ENCODE peak calls at places on chromosomes 1 and 21, in four cellular contexts. K is cardiac fibroblast, X is coronary artery, Q is Calu3. N is an unnamed sample.

GRCh38 chr1:8419172-8419571 is 101.3 kb downstream of the SLC45A1 start:
- DNase-seq in K (peak; percentile 63), X (no peak), Q (no peak), N (no peak)

GRCh38 chr1:58650141-58650540 is 49.7 kb downstream of the MYSM1 start:
- DNase-seq in K (no peak), X (no peak), Q (no peak), N (no peak)

GRCh38 chr1:87329051-87329755 is 523 bp downstream of the LMO4 start:
- DNase-seq in K (peak; percentile 68), X (peak; percentile 81), Q (peak; percentile 37), N (no peak)

GRCh38 chr1:89211035-89211634 is 12.4 kb upstream of the GBP4 start:
- DNase-seq in K (no peak), X (no peak), Q (no peak), N (no peak)

GRCh38 chr1:116571215-116571919 is 541 bp upstream of the CD58 start:
- DNase-seq in K (no peak), X (no peak), Q (no peak), N (no peak)

GRCh38 chr1:36070349-36070748 is 13.5 kb upstream of the TEKT2 start:
- DNase-seq in K (no peak), X (no peak), Q (no peak), N (no peak)

GRCh38 chr1:205335692-205336091 is 14.1 kb upstream of the NUAK2 start:
- DNase-seq in K (peak; percentile 82), X (no peak), Q (peak; percentile 95), N (peak; percentile 92)

GRCh38 chr21:46210378-46211136 is 18.0 kb downstream of the LSS start:
- DNase-seq in K (no peak), X (no peak), Q (no peak), N (no peak)

GRCh38 chr1:180198186-180198585 is 31.9 kb upstream of the LHX4 start:
- DNase-seq in K (no peak), X (no peak), Q (no peak), N (no peak)

GRCh38 chr1:35447278-35447677 is 109.9 kb downstream of the KIAA0319L start:
- DNase-seq in K (peak; percentile 29), X (no peak), Q (no peak), N (no peak)

GRCh38 chr1:176880954-176881595 is 283.4 kb downstream of the ASTN1 start:
- DNase-seq in K (peak; percentile 76), X (no peak), Q (peak; percentile 81), N (no peak)

GRCh38 chr1:46034601-46035516 is 97.6 kb downstream of the PIK3R3 start:
- DNase-seq in K (no peak), X (peak; percentile 71), Q (no peak), N (no peak)

GRCh38 chr1:213523781-213524398 is 463.9 kb upstream of the PROX1 start:
- DNase-seq in K (no peak), X (no peak), Q (no peak), N (no peak)

GRCh38 chr1:59055908-59056719 is 240.8 kb upstream of the FGGY start:
- DNase-seq in K (peak; percentile 51), X (no peak), Q (no peak), N (no peak)

GRCh38 chr1:101506541-101507164 is 269.8 kb downstream of the S1PR1 start:
- DNase-seq in K (peak; percentile 51), X (no peak), Q (peak; percentile 30), N (no peak)

GRCh38 chr1:203306089-203306969 is 1.0 kb downstream of the BTG2 start:
- DNase-seq in K (peak; percentile 95), X (peak; percentile 94), Q (peak; percentile 67), N (peak; percentile 94)

GRCh38 chr1:115910231-115910630 is 66.1 kb upstream of the SLC22A15 start:
- DNase-seq in K (no peak), X (no peak), Q (no peak), N (no peak)

GRCh38 chr1:40438391-40439015 is 11.8 kb upstream of the ZFP69B start:
- DNase-seq in K (peak; percentile 46), X (no peak), Q (peak; percentile 9), N (no peak)

GRCh38 chr1:70143052-70143659 is 62.2 kb downstream of the LRRC40 start:
- DNase-seq in K (peak; percentile 64), X (no peak), Q (no peak), N (no peak)
- TF ChIP-seq CTCF in K (peak; percentile 29), X (no peak), Q (no peak), N (peak; percentile 56)

GRCh38 chr21:38282921-38283320 is 26.1 kb downstream of the KCNJ15 start:
- DNase-seq in K (peak; percentile 75), X (no peak), Q (no peak), N (no peak)

GRCh38 chr21:38277501-38278111 is 20.8 kb downstream of the KCNJ15 start:
- DNase-seq in K (peak; percentile 95), X (no peak), Q (no peak), N (no peak)

GRCh38 chr21:38284221-38284620 is 27.4 kb downstream of the KCNJ15 start:
- DNase-seq in K (no peak), X (no peak), Q (no peak), N (no peak)

DNA sequence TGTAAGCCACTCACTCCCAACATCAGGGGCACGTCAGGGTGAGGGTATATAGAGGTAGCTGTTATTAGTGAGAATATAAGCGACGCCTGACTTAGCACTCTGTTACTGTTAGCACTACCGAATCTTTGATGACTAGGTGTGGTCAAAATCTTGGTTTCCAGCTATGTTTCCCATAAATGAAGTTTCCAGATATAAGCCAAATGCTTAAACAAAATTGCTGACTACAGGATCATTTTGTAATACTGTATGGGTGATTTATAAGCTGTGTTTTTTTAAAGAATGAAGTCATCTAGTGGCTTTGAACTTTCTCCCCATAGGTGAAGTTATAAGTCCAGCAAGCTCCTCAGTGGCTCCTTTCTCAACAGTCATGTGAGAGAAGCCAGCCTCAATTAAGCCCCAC is 23.7 kb downstream of the KCNJ15 start:
- DNase-seq in K (no peak), X (no peak), Q (no peak), N (no peak)
- TF ChIP-seq CTCF in K (no peak), X (no peak), Q (no peak), N (no peak)

DNA sequence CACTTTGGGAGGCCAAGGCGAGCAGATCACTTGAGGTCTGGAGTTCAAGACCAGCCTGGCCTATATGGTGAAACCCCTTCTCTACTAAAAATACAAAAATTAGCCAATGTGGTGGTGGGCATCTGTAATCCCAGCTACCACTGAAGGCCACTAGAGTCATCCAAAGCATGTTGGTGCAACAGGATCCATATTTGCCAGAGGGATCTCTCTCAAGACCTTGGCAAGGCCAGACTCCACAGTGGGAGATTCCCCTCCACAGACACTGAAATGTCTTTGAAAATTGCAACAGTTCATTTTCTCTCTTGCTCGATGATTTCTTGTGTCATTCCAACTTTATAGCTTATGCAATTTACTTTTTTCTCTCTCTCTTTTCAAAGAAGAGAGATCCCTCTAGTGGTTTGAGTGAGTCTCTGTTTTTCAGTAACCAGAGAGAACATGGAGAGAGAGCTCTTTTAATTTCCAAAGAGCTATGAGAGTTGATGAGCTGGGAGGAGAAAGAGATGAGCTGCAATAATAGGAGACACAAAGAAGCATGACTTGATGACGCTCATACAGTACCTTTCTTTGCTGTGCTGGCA is 176.8 kb upstream of the USP25 start:
- DNase-seq in K (peak; percentile 26), X (no peak), Q (no peak), N (no peak)
- TF ChIP-seq CTCF in K (peak; percentile 62), X (no peak), Q (no peak), N (peak; percentile 44)

GRCh38 chr1:27365372-27366112 is 1.2 kb downstream of the MAP3K6 start:
- DNase-seq in K (peak; percentile 94), X (peak; percentile 95), Q (peak; percentile 71), N (peak; percentile 93)

GRCh38 chr1:27367160-27367650 is 444 bp upstream of the MAP3K6 start:
- DNase-seq in K (no peak), X (no peak), Q (no peak), N (no peak)

GRCh38 chr1:27364696-27365371 is 1.9 kb downstream of the MAP3K6 start:
- DNase-seq in K (no peak), X (peak; percentile 74), Q (no peak), N (no peak)

GRCh38 chr1:27366113-27366410 is 699 bp downstream of the MAP3K6 start:
- DNase-seq in K (peak; percentile 78), X (peak; percentile 94), Q (peak; percentile 74), N (peak; percentile 92)

DNA sequence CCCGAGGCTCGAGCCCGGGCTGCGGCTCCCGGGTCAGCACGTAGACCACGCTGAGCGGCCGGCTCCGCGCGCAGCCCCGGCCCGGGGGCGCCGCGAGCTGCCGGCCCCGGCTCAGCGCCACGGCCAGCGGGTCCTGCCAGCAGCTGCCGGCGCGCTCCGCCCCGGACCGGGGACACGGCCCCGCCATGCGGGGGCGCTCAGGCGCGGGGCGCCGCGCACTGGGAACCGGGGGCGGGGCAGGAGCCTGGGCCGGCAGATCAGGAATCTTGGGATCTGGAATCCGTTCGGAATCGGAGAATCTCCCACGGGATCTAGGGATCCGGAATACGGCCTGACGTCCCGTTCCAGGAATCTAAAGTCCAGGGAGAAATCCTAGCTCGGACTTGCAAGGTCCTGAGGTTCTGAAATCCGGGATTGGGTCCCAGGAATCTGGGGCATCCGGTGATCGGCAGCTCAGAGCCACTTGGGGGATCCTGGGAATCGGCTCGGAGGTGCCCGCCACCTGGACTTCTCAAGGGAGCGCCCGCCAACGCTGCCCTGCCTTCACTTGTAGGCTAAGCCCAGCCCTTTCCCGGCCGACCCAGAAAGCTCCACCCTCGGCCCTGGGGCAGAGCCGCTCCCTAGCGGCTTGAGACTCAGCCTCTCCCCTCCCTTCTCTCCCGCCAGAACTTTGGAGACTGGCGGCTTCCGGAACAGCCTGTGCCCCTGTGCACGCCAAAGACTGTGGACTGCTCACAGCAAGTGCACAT is at the start of gene MAP3K6:
- DNase-seq in K (peak; percentile 88), X (peak; percentile 96), Q (peak; percentile 79), N (peak; percentile 92)
- TF ChIP-seq CTCF in K (no peak), X (no peak), Q (no peak), N (peak; percentile 51)

GRCh38 chr21:29080454-29080930 is 7.0 kb upstream of the CCT8 start:
- DNase-seq in K (no peak), X (no peak), Q (no peak), N (no peak)
- TF ChIP-seq CTCF in K (no peak), X (no peak), Q (no peak), N (no peak)

GRCh38 chr1:161367684-161368398 is at the start of gene CFAP126:
- DNase-seq in K (peak; percentile 89), X (peak; percentile 75), Q (peak; percentile 57), N (no peak)
- TF ChIP-seq CTCF in K (peak; percentile 15), X (no peak), Q (no peak), N (peak; percentile 21)

DNA sequence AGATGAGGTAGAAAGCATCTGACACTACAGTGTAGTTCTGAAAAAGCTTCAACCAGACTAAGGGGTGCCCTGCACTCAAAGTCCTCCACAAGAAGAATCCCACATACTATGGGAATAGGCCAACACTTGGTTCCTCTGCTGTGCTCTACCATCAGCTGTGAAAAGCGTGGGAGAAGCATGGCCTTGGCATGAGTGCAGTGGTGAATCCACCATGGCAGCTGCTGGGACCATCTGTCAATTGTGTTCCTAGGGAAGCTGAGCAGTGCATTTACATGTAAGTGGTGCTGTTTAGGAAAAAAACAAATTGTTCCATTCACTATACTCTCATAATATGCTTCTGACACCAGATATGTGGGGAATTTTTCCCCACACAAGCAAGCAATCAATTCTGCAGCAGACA is 230.9 kb upstream of the CHRM3 start:
- DNase-seq in K (no peak), X (no peak), Q (no peak), N (no peak)
- TF ChIP-seq CTCF in K (no peak), X (no peak), Q (no peak), N (no peak)

GRCh38 chr1:207058878-207059867 is 6.1 kb downstream of the PFKFB2 start:
- DNase-seq in K (no peak), X (no peak), Q (no peak), N (no peak)
- TF ChIP-seq CTCF in K (no peak), X (no peak), Q (no peak), N (no peak)

N was measured in osteocyte.